ENCODE peak calls at places on chromosomes 11 and 22, in eight cellular contexts. L, C, S, K, W, I, N and M are unnamed samples.

GRCh38 chr22:48886604-48887393 is 940.9 kb downstream of the BRD1 start:
- DNase-seq in C (no peak), K (no peak), L (peak; percentile 36), N (no peak), I (peak; percentile 80), S (no peak), W (no peak), M (no peak)

GRCh38 chr11:45654242-45654641 is 11.2 kb downstream of the CHST1 start:
- DNase-seq in L (peak; percentile 25), K (no peak), C (no peak), N (no peak), S (no peak), I (peak; percentile 72), W (no peak), M (no peak)

GRCh38 chr22:47474895-47475294 is 712.4 kb downstream of the TBC1D22A start:
- DNase-seq in C (no peak), S (no peak), N (no peak), K (no peak), L (no peak), I (no peak), W (no peak), M (no peak)

GRCh38 chr11:27358306-27358705 is 4.7 kb downstream of the CCDC34 start:
- DNase-seq in S (no peak), L (no peak), I (no peak), W (peak; percentile 66), K (no peak), C (no peak), N (no peak), M (no peak)

GRCh38 chr11:47533690-47534135 is 19.2 kb downstream of the CELF1 start:
- DNase-seq in N (no peak), I (no peak), W (peak; percentile 61), S (no peak), K (no peak), L (no peak), C (no peak), M (no peak)

GRCh38 chr11:1303196-1303821 is 6.1 kb downstream of the TOLLIP start:
- DNase-seq in L (peak; percentile 59), I (peak; percentile 81), W (no peak), C (no peak), S (peak; percentile 57), N (no peak), K (no peak), M (no peak)

GRCh38 chr22:37244922-37245722 is 1.1 kb upstream of the RAC2 start:
- DNase-seq in L (peak; percentile 41), S (no peak), N (no peak), I (peak; percentile 67), W (no peak), K (no peak), C (no peak), M (no peak)

GRCh38 chr11:36075053-36075452 is 131.2 kb downstream of the LDLRAD3 start:
- DNase-seq in L (no peak), C (no peak), N (no peak), I (no peak), K (no peak), S (no peak), W (peak; percentile 82), M (no peak)

GRCh38 chr11:11085580-11085979 is 227.7 kb upstream of the ZBED5 start:
- DNase-seq in I (no peak), C (no peak), L (no peak), N (no peak), S (no peak), K (no peak), W (no peak), M (no peak)

GRCh38 chr22:41682033-41682807 is 6.4 kb downstream of the SNU13 start:
- DNase-seq in K (peak; percentile 82), L (peak; percentile 87), W (peak; percentile 93), C (peak; percentile 80), S (peak; percentile 90), N (peak; percentile 72), I (peak; percentile 95), M (peak; percentile 87)

GRCh38 chr22:32034275-32034674 is 8.8 kb upstream of the SLC5A1 start:
- DNase-seq in L (no peak), C (no peak), W (no peak), S (no peak), N (no peak), K (no peak), I (no peak), M (no peak)

GRCh38 chr11:3195251-3196160 is 23.1 kb downstream of the MRGPRG start:
- DNase-seq in L (peak; percentile 43), W (peak; percentile 42), C (no peak), N (no peak), S (no peak), K (no peak), I (peak; percentile 67), M (no peak)

GRCh38 chr11:71962428-71963038 is 33.7 kb downstream of the RNF121 start:
- DNase-seq in I (no peak), K (no peak), N (no peak), S (no peak), L (no peak), C (no peak), W (peak; percentile 55), M (no peak)

GRCh38 chr11:124898711-124899110 is 1.0 kb upstream of the ROBO4 start:
- DNase-seq in I (no peak), C (no peak), K (no peak), N (no peak), L (no peak), W (peak; percentile 91), S (no peak), M (no peak)

GRCh38 chr11:78841451-78842060 is 266.9 kb upstream of the NARS2 start:
- DNase-seq in I (no peak), W (peak; percentile 30), K (no peak), L (no peak), S (no peak), C (no peak), N (no peak), M (no peak)

GRCh38 chr11:72491001-72491400 is 56.7 kb upstream of the CLPB start:
- DNase-seq in N (no peak), K (no peak), C (no peak), W (peak; percentile 34), L (no peak), S (no peak), I (no peak), M (no peak)

GRCh38 chr22:41589260-41589600 is 410 bp downstream of the PMM1 start:
- DNase-seq in K (no peak), W (peak; percentile 32), N (no peak), I (no peak), L (peak; percentile 58), S (peak; percentile 31), C (no peak), M (no peak)

GRCh38 chr11:26944866-26945664 is 48.8 kb upstream of the FIBIN start:
- DNase-seq in C (no peak), K (no peak), N (no peak), W (peak; percentile 47), S (no peak), I (no peak), L (no peak), M (no peak)

GRCh38 chr11:86244063-86244521 is 461 bp upstream of the EED start:
- DNase-seq in C (peak; percentile 90), W (no peak), I (peak; percentile 96), N (peak; percentile 86), S (peak; percentile 90), L (peak; percentile 91), K (peak; percentile 82), M (peak; percentile 77)

GRCh38 chr22:23530766-23531282 is 49.3 kb downstream of the IGLL1 start:
- DNase-seq in S (no peak), L (peak; percentile 20), W (no peak), K (no peak), C (no peak), N (no peak), I (peak; percentile 41), M (no peak)

GRCh38 chr11:74278721-74279148 is 32.7 kb downstream of the P4HA3 start:
- DNase-seq in C (no peak), N (no peak), L (no peak), K (no peak), W (peak; percentile 99), S (no peak), I (peak; percentile 96), M (no peak)

GRCh38 chr22:45493286-45493771 is 9.4 kb upstream of the FBLN1 start:
- DNase-seq in W (peak; percentile 78), K (no peak), C (no peak), L (peak; percentile 15), S (no peak), N (no peak), I (peak; percentile 84), M (no peak)

GRCh38 chr11:73271936-73272679 is at the start of gene P2RY6:
- DNase-seq in I (peak; percentile 81), L (peak; percentile 62), K (no peak), C (no peak), S (peak; percentile 27), W (peak; percentile 54), N (no peak), M (no peak)